ENCODE peak calls at places on chromosomes 7 and 10, in ten cellular contexts. X, H, R, W, I, V, B, P, N and S are unnamed samples.

GRCh38 chr7:28813238-28813962 is 144.7 kb downstream of the TRIL start:
- ATAC-seq in X (no peak), H (no peak), R (no peak), W (no peak), I (no peak), V (no peak), B (no peak), P (peak; percentile 51), N (no peak), S (no peak)

GRCh38 chr10:71342850-71343773 is 24.1 kb downstream of the SLC29A3 start:
- ATAC-seq in X (peak; percentile 50), H (no peak), R (no peak), W (no peak), I (peak; percentile 59), V (no peak), B (no peak), P (peak; percentile 45), N (no peak), S (no peak)

GRCh38 chr7:123285076-123285700 is 85.4 kb upstream of the SLC13A1 start:
- ATAC-seq in X (no peak), H (no peak), R (no peak), W (no peak), I (no peak), V (no peak), B (no peak), P (no peak), N (no peak), S (no peak)

GRCh38 chr10:35555962-35556930 is 48.9 kb upstream of the GJD4 start:
- ATAC-seq in X (no peak), H (no peak), R (no peak), W (no peak), I (no peak), V (no peak), B (no peak), P (no peak), N (no peak), S (peak; percentile 84)

GRCh38 chr7:17863815-17864159 is 76.5 kb downstream of the SNX13 start:
- ATAC-seq in X (no peak), H (no peak), R (no peak), W (no peak), I (no peak), V (no peak), B (no peak), P (no peak), N (no peak), S (no peak)

GRCh38 chr7:78487464-78487863 is 688.9 kb downstream of the PHTF2 start:
- ATAC-seq in X (no peak), H (no peak), R (no peak), W (no peak), I (no peak), V (no peak), B (no peak), P (no peak), N (no peak), S (no peak)

GRCh38 chr10:113442340-113442739 is 110.5 kb upstream of the HABP2 start:
- ATAC-seq in X (no peak), H (no peak), R (no peak), W (no peak), I (peak; percentile 42), V (no peak), B (no peak), P (no peak), N (no peak), S (no peak)

GRCh38 chr10:96646774-96647173 is 60.0 kb upstream of the TM9SF3 start:
- ATAC-seq in X (peak; percentile 24), H (no peak), R (no peak), W (no peak), I (no peak), V (no peak), B (no peak), P (no peak), N (peak; percentile 70), S (no peak)

GRCh38 chr10:52688906-52689305 is 83.7 kb downstream of the MBL2 start:
- ATAC-seq in X (no peak), H (no peak), R (no peak), W (no peak), I (no peak), V (no peak), B (no peak), P (no peak), N (no peak), S (no peak)

GRCh38 chr10:73865459-73866442 is 8.6 kb downstream of the CAMK2G start:
- ATAC-seq in X (peak; percentile 81), H (peak; percentile 77), R (peak; percentile 82), W (peak; percentile 64), I (peak; percentile 74), V (peak; percentile 97), B (peak; percentile 87), P (peak; percentile 43), N (peak; percentile 88), S (no peak)

GRCh38 chr7:119999743-120000475 is 273.1 kb upstream of the KCND2 start:
- ATAC-seq in X (no peak), H (no peak), R (no peak), W (no peak), I (no peak), V (no peak), B (no peak), P (no peak), N (no peak), S (no peak)

GRCh38 chr7:39919646-39920045 is 30.4 kb upstream of the CDK13 start:
- ATAC-seq in X (no peak), H (no peak), R (no peak), W (no peak), I (no peak), V (no peak), B (no peak), P (no peak), N (no peak), S (no peak)

GRCh38 chr7:33043434-33043833 is 19.1 kb downstream of the NT5C3A start:
- ATAC-seq in X (no peak), H (no peak), R (no peak), W (no peak), I (no peak), V (no peak), B (no peak), P (peak; percentile 15), N (no peak), S (no peak)

GRCh38 chr10:101238732-101239105 is 9.5 kb upstream of the LBX1 start:
- ATAC-seq in X (peak; percentile 61), H (peak; percentile 69), R (peak; percentile 70), W (peak; percentile 72), I (peak; percentile 36), V (no peak), B (peak; percentile 76), P (no peak), N (peak; percentile 73), S (no peak)

GRCh38 chr7:66629222-66629658 is 559 bp downstream of the KCTD7 start:
- ATAC-seq in X (peak; percentile 48), H (no peak), R (peak; percentile 8), W (peak; percentile 12), I (peak; percentile 20), V (peak; percentile 14), B (peak; percentile 16), P (peak; percentile 50), N (peak; percentile 7), S (no peak)

GRCh38 chr7:143892527-143893300 is 9.3 kb downstream of the TCAF1 start:
- ATAC-seq in X (no peak), H (no peak), R (no peak), W (no peak), I (no peak), V (peak; percentile 38), B (peak; percentile 95), P (no peak), N (peak; percentile 95), S (no peak)

GRCh38 chr10:30415613-30416012 is 18.4 kb upstream of the MAP3K8 start:
- ATAC-seq in X (no peak), H (no peak), R (no peak), W (no peak), I (no peak), V (peak; percentile 81), B (no peak), P (no peak), N (no peak), S (no peak)

GRCh38 chr10:59887972-59888640 is 18.2 kb downstream of the CCDC6 start:
- ATAC-seq in X (peak; percentile 31), H (no peak), R (peak; percentile 48), W (no peak), I (no peak), V (no peak), B (peak; percentile 56), P (no peak), N (peak; percentile 85), S (no peak)

GRCh38 chr7:106397994-106398393 is 113.2 kb upstream of the NAMPT start:
- ATAC-seq in X (no peak), H (no peak), R (no peak), W (no peak), I (no peak), V (no peak), B (no peak), P (no peak), N (no peak), S (no peak)

GRCh38 chr7:122803323-122803722 is 82.9 kb downstream of the CADPS2 start:
- ATAC-seq in X (peak; percentile 60), H (no peak), R (no peak), W (no peak), I (no peak), V (no peak), B (no peak), P (peak; percentile 64), N (no peak), S (peak; percentile 24)

GRCh38 chr10:57338823-57339558 is 928.7 kb downstream of the IPMK start:
- ATAC-seq in X (no peak), H (peak; percentile 61), R (no peak), W (no peak), I (peak; percentile 62), V (no peak), B (no peak), P (no peak), N (no peak), S (peak; percentile 40)

GRCh38 chr7:76002139-76002538 is 7.7 kb upstream of the TMEM120A start:
- ATAC-seq in X (no peak), H (no peak), R (no peak), W (no peak), I (no peak), V (no peak), B (no peak), P (peak; percentile 82), N (no peak), S (no peak)

GRCh38 chr7:70789481-70790214 is 342.3 kb upstream of the GALNT17 start:
- ATAC-seq in X (no peak), H (no peak), R (no peak), W (no peak), I (no peak), V (no peak), B (no peak), P (no peak), N (no peak), S (no peak)

GRCh38 chr7:70693300-70693689 is 438.6 kb upstream of the GALNT17 start:
- ATAC-seq in X (peak; percentile 45), H (no peak), R (no peak), W (no peak), I (peak; percentile 46), V (no peak), B (no peak), P (peak; percentile 21), N (no peak), S (no peak)

GRCh38 chr10:78947733-78948132 is 121.0 kb upstream of the ZMIZ1 start:
- ATAC-seq in X (no peak), H (no peak), R (no peak), W (no peak), I (no peak), V (no peak), B (no peak), P (no peak), N (no peak), S (no peak)

GRCh38 chr7:139071683-139072082 is 35.8 kb upstream of the ZC3HAV1L start:
- ATAC-seq in X (no peak), H (peak; percentile 31), R (peak; percentile 56), W (no peak), I (no peak), V (no peak), B (peak; percentile 43), P (no peak), N (peak; percentile 67), S (no peak)

GRCh38 chr10:92567952-92568600 is 5.8 kb downstream of the IDE start:
- ATAC-seq in X (peak; percentile 53), H (peak; percentile 82), R (no peak), W (peak; percentile 73), I (no peak), V (peak; percentile 38), B (no peak), P (no peak), N (no peak), S (no peak)